ENCODE peak calls at places on chromosomes 13 and 19, in ten cellular contexts. One of them, this sample, is unnamed.
A peak's percentile ranks its signal among the peaks of the same experiment; 100 is the strongest.

GRCh38 chr13:23654111-23655110 is 84.2 kb downstream of the TNFRSF19 start:
- DNase-seq in adrenal gland: no peak
- DNase-seq in C1 segment of cervical spinal cord: no peak
- DNase-seq in T-helper 9 cell: no peak
- DNase-seq in posterior cingulate gyrus: no peak
- DNase-seq in astrocyte of the hippocampus: peak; percentile 71
- DNase-seq in activated CD8-positive, alpha-beta memory T cell treated with anti-CD3 and anti-CD28 coated beads for 1 hour: no peak
- DNase-seq in right cardiac atrium: peak; percentile 46
- DNase-seq in neuronal stem cell: no peak
- DNase-seq in mesothelial cell of epicardium: no peak
- DNase-seq in this sample: no peak

GRCh38 chr19:18428837-18429674 is 8.9 kb downstream of the ISYNA1 start:
- DNase-seq in adrenal gland: peak; percentile 84
- DNase-seq in C1 segment of cervical spinal cord: peak; percentile 23
- DNase-seq in T-helper 9 cell: peak; percentile 84
- DNase-seq in posterior cingulate gyrus: peak; percentile 82
- DNase-seq in astrocyte of the hippocampus: peak; percentile 95
- DNase-seq in activated CD8-positive, alpha-beta memory T cell treated with anti-CD3 and anti-CD28 coated beads for 1 hour: peak; percentile 78
- DNase-seq in right cardiac atrium: peak; percentile 89
- DNase-seq in neuronal stem cell: peak; percentile 94
- DNase-seq in mesothelial cell of epicardium: peak; percentile 81
- DNase-seq in this sample: peak; percentile 59

GRCh38 chr19:41893899-41894298 is 10.9 kb downstream of the ARHGEF1 start:
- DNase-seq in adrenal gland: no peak
- DNase-seq in C1 segment of cervical spinal cord: no peak
- DNase-seq in T-helper 9 cell: no peak
- DNase-seq in posterior cingulate gyrus: no peak
- DNase-seq in astrocyte of the hippocampus: no peak
- DNase-seq in activated CD8-positive, alpha-beta memory T cell treated with anti-CD3 and anti-CD28 coated beads for 1 hour: no peak
- DNase-seq in right cardiac atrium: no peak
- DNase-seq in neuronal stem cell: no peak
- DNase-seq in mesothelial cell of epicardium: no peak
- DNase-seq in this sample: no peak

GRCh38 chr13:41284512-41285288 is 21.3 kb upstream of the MTRF1 start:
- DNase-seq in adrenal gland: no peak
- DNase-seq in C1 segment of cervical spinal cord: no peak
- DNase-seq in T-helper 9 cell: no peak
- DNase-seq in posterior cingulate gyrus: no peak
- DNase-seq in astrocyte of the hippocampus: peak; percentile 30
- DNase-seq in activated CD8-positive, alpha-beta memory T cell treated with anti-CD3 and anti-CD28 coated beads for 1 hour: no peak
- DNase-seq in right cardiac atrium: no peak
- DNase-seq in neuronal stem cell: no peak
- DNase-seq in mesothelial cell of epicardium: no peak
- DNase-seq in this sample: no peak

GRCh38 chr13:111534646-111535461 is 214.4 kb downstream of the TEX29 start:
- DNase-seq in adrenal gland: no peak
- DNase-seq in C1 segment of cervical spinal cord: no peak
- DNase-seq in T-helper 9 cell: no peak
- DNase-seq in posterior cingulate gyrus: no peak
- DNase-seq in astrocyte of the hippocampus: no peak
- DNase-seq in activated CD8-positive, alpha-beta memory T cell treated with anti-CD3 and anti-CD28 coated beads for 1 hour: no peak
- DNase-seq in right cardiac atrium: no peak
- DNase-seq in neuronal stem cell: peak; percentile 54
- DNase-seq in mesothelial cell of epicardium: no peak
- DNase-seq in this sample: no peak

GRCh38 chr13:27792393-27793218 is at the start of gene GSX1:
- DNase-seq in adrenal gland: peak; percentile 77
- DNase-seq in C1 segment of cervical spinal cord: peak; percentile 22
- DNase-seq in T-helper 9 cell: peak; percentile 16
- DNase-seq in posterior cingulate gyrus: peak; percentile 36
- DNase-seq in astrocyte of the hippocampus: peak; percentile 89
- DNase-seq in activated CD8-positive, alpha-beta memory T cell treated with anti-CD3 and anti-CD28 coated beads for 1 hour: peak; percentile 23
- DNase-seq in right cardiac atrium: peak; percentile 62
- DNase-seq in neuronal stem cell: peak; percentile 85
- DNase-seq in mesothelial cell of epicardium: peak; percentile 84
- DNase-seq in this sample: no peak

GRCh38 chr19:44819246-44819832 is 10.4 kb downstream of the BCAM start:
- DNase-seq in adrenal gland: no peak
- DNase-seq in C1 segment of cervical spinal cord: no peak
- DNase-seq in T-helper 9 cell: no peak
- DNase-seq in posterior cingulate gyrus: no peak
- DNase-seq in astrocyte of the hippocampus: no peak
- DNase-seq in activated CD8-positive, alpha-beta memory T cell treated with anti-CD3 and anti-CD28 coated beads for 1 hour: no peak
- DNase-seq in right cardiac atrium: no peak
- DNase-seq in neuronal stem cell: no peak
- DNase-seq in mesothelial cell of epicardium: no peak
- DNase-seq in this sample: no peak

GRCh38 chr19:29665826-29666633 is 769 bp downstream of the PLEKHF1 start:
- DNase-seq in adrenal gland: peak; percentile 66
- DNase-seq in C1 segment of cervical spinal cord: peak; percentile 34
- DNase-seq in T-helper 9 cell: no peak
- DNase-seq in posterior cingulate gyrus: no peak
- DNase-seq in astrocyte of the hippocampus: peak; percentile 76
- DNase-seq in activated CD8-positive, alpha-beta memory T cell treated with anti-CD3 and anti-CD28 coated beads for 1 hour: no peak
- DNase-seq in right cardiac atrium: peak; percentile 78
- DNase-seq in neuronal stem cell: peak; percentile 37
- DNase-seq in mesothelial cell of epicardium: no peak
- DNase-seq in this sample: no peak

GRCh38 chr13:22961835-22962537 is 218.8 kb upstream of the SGCG start:
- DNase-seq in adrenal gland: no peak
- DNase-seq in C1 segment of cervical spinal cord: no peak
- DNase-seq in T-helper 9 cell: no peak
- DNase-seq in posterior cingulate gyrus: no peak
- DNase-seq in astrocyte of the hippocampus: no peak
- DNase-seq in activated CD8-positive, alpha-beta memory T cell treated with anti-CD3 and anti-CD28 coated beads for 1 hour: no peak
- DNase-seq in right cardiac atrium: no peak
- DNase-seq in neuronal stem cell: no peak
- DNase-seq in mesothelial cell of epicardium: no peak
- DNase-seq in this sample: no peak

GRCh38 chr13:92989301-92989700 is 237.3 kb upstream of the GPC6 start:
- DNase-seq in adrenal gland: no peak
- DNase-seq in C1 segment of cervical spinal cord: no peak
- DNase-seq in T-helper 9 cell: no peak
- DNase-seq in posterior cingulate gyrus: no peak
- DNase-seq in astrocyte of the hippocampus: no peak
- DNase-seq in activated CD8-positive, alpha-beta memory T cell treated with anti-CD3 and anti-CD28 coated beads for 1 hour: no peak
- DNase-seq in right cardiac atrium: no peak
- DNase-seq in neuronal stem cell: no peak
- DNase-seq in mesothelial cell of epicardium: no peak
- DNase-seq in this sample: no peak

GRCh38 chr13:113526466-113527220 is 36.1 kb upstream of the DCUN1D2 start:
- DNase-seq in adrenal gland: no peak
- DNase-seq in C1 segment of cervical spinal cord: no peak
- DNase-seq in T-helper 9 cell: no peak
- DNase-seq in posterior cingulate gyrus: no peak
- DNase-seq in astrocyte of the hippocampus: no peak
- DNase-seq in activated CD8-positive, alpha-beta memory T cell treated with anti-CD3 and anti-CD28 coated beads for 1 hour: no peak
- DNase-seq in right cardiac atrium: no peak
- DNase-seq in neuronal stem cell: no peak
- DNase-seq in mesothelial cell of epicardium: no peak
- DNase-seq in this sample: no peak

GRCh38 chr19:46745521-46746280 is at the start of gene FKRP:
- DNase-seq in adrenal gland: no peak
- DNase-seq in C1 segment of cervical spinal cord: peak; percentile 40
- DNase-seq in T-helper 9 cell: peak; percentile 24
- DNase-seq in posterior cingulate gyrus: no peak
- DNase-seq in astrocyte of the hippocampus: peak; percentile 51
- DNase-seq in activated CD8-positive, alpha-beta memory T cell treated with anti-CD3 and anti-CD28 coated beads for 1 hour: peak; percentile 27
- DNase-seq in right cardiac atrium: no peak
- DNase-seq in neuronal stem cell: no peak
- DNase-seq in mesothelial cell of epicardium: no peak
- DNase-seq in this sample: no peak

GRCh38 chr13:59422646-59423045 is 741.1 kb downstream of the DIAPH3 start:
- DNase-seq in adrenal gland: no peak
- DNase-seq in C1 segment of cervical spinal cord: no peak
- DNase-seq in T-helper 9 cell: no peak
- DNase-seq in posterior cingulate gyrus: no peak
- DNase-seq in astrocyte of the hippocampus: no peak
- DNase-seq in activated CD8-positive, alpha-beta memory T cell treated with anti-CD3 and anti-CD28 coated beads for 1 hour: no peak
- DNase-seq in right cardiac atrium: no peak
- DNase-seq in neuronal stem cell: no peak
- DNase-seq in mesothelial cell of epicardium: no peak
- DNase-seq in this sample: no peak

GRCh38 chr13:76882431-76882830 is 3.8 kb downstream of the KCTD12 start:
- DNase-seq in adrenal gland: peak; percentile 19
- DNase-seq in C1 segment of cervical spinal cord: no peak
- DNase-seq in T-helper 9 cell: no peak
- DNase-seq in posterior cingulate gyrus: no peak
- DNase-seq in astrocyte of the hippocampus: no peak
- DNase-seq in activated CD8-positive, alpha-beta memory T cell treated with anti-CD3 and anti-CD28 coated beads for 1 hour: no peak
- DNase-seq in right cardiac atrium: no peak
- DNase-seq in neuronal stem cell: no peak
- DNase-seq in mesothelial cell of epicardium: no peak
- DNase-seq in this sample: peak; percentile 53

GRCh38 chr19:1753730-1754442 is 580 bp downstream of the ONECUT3 start:
- DNase-seq in adrenal gland: no peak
- DNase-seq in C1 segment of cervical spinal cord: no peak
- DNase-seq in T-helper 9 cell: no peak
- DNase-seq in posterior cingulate gyrus: no peak
- DNase-seq in astrocyte of the hippocampus: no peak
- DNase-seq in activated CD8-positive, alpha-beta memory T cell treated with anti-CD3 and anti-CD28 coated beads for 1 hour: no peak
- DNase-seq in right cardiac atrium: no peak
- DNase-seq in neuronal stem cell: no peak
- DNase-seq in mesothelial cell of epicardium: no peak
- DNase-seq in this sample: no peak

GRCh38 chr13:51152713-51153112 is 41.6 kb upstream of the C13orf42 start:
- DNase-seq in adrenal gland: no peak
- DNase-seq in C1 segment of cervical spinal cord: no peak
- DNase-seq in T-helper 9 cell: no peak
- DNase-seq in posterior cingulate gyrus: no peak
- DNase-seq in astrocyte of the hippocampus: no peak
- DNase-seq in activated CD8-positive, alpha-beta memory T cell treated with anti-CD3 and anti-CD28 coated beads for 1 hour: no peak
- DNase-seq in right cardiac atrium: no peak
- DNase-seq in neuronal stem cell: no peak
- DNase-seq in mesothelial cell of epicardium: no peak
- DNase-seq in this sample: no peak

GRCh38 chr13:110062077-110062776 is 244.7 kb downstream of the COL4A1 start:
- DNase-seq in adrenal gland: no peak
- DNase-seq in C1 segment of cervical spinal cord: no peak
- DNase-seq in T-helper 9 cell: no peak
- DNase-seq in posterior cingulate gyrus: no peak
- DNase-seq in astrocyte of the hippocampus: peak; percentile 51
- DNase-seq in activated CD8-positive, alpha-beta memory T cell treated with anti-CD3 and anti-CD28 coated beads for 1 hour: no peak
- DNase-seq in right cardiac atrium: peak; percentile 33
- DNase-seq in neuronal stem cell: no peak
- DNase-seq in mesothelial cell of epicardium: no peak
- DNase-seq in this sample: no peak

GRCh38 chr19:43576479-43576878 is 878 bp downstream of the PINLYP start:
- DNase-seq in adrenal gland: no peak
- DNase-seq in C1 segment of cervical spinal cord: no peak
- DNase-seq in T-helper 9 cell: no peak
- DNase-seq in posterior cingulate gyrus: no peak
- DNase-seq in astrocyte of the hippocampus: no peak
- DNase-seq in activated CD8-positive, alpha-beta memory T cell treated with anti-CD3 and anti-CD28 coated beads for 1 hour: no peak
- DNase-seq in right cardiac atrium: no peak
- DNase-seq in neuronal stem cell: no peak
- DNase-seq in mesothelial cell of epicardium: no peak
- DNase-seq in this sample: no peak

GRCh38 chr19:47729799-47730520 is 15.4 kb upstream of the NOP53 start:
- DNase-seq in adrenal gland: peak; percentile 59
- DNase-seq in C1 segment of cervical spinal cord: no peak
- DNase-seq in T-helper 9 cell: no peak
- DNase-seq in posterior cingulate gyrus: peak; percentile 62
- DNase-seq in astrocyte of the hippocampus: peak; percentile 71
- DNase-seq in activated CD8-positive, alpha-beta memory T cell treated with anti-CD3 and anti-CD28 coated beads for 1 hour: no peak
- DNase-seq in right cardiac atrium: peak; percentile 86
- DNase-seq in neuronal stem cell: no peak
- DNase-seq in mesothelial cell of epicardium: peak; percentile 66
- DNase-seq in this sample: no peak

GRCh38 chr19:8204961-8205360 is 4.2 kb upstream of the CERS4 start:
- DNase-seq in adrenal gland: no peak
- DNase-seq in C1 segment of cervical spinal cord: no peak
- DNase-seq in T-helper 9 cell: no peak
- DNase-seq in posterior cingulate gyrus: no peak
- DNase-seq in astrocyte of the hippocampus: no peak
- DNase-seq in activated CD8-positive, alpha-beta memory T cell treated with anti-CD3 and anti-CD28 coated beads for 1 hour: no peak
- DNase-seq in right cardiac atrium: no peak
- DNase-seq in neuronal stem cell: no peak
- DNase-seq in mesothelial cell of epicardium: no peak
- DNase-seq in this sample: no peak

GRCh38 chr19:51681286-51681956 is 11.7 kb upstream of the SPACA6 start:
- DNase-seq in adrenal gland: no peak
- DNase-seq in C1 segment of cervical spinal cord: no peak
- DNase-seq in T-helper 9 cell: no peak
- DNase-seq in posterior cingulate gyrus: no peak
- DNase-seq in astrocyte of the hippocampus: no peak
- DNase-seq in activated CD8-positive, alpha-beta memory T cell treated with anti-CD3 and anti-CD28 coated beads for 1 hour: no peak
- DNase-seq in right cardiac atrium: no peak
- DNase-seq in neuronal stem cell: no peak
- DNase-seq in mesothelial cell of epicardium: no peak
- DNase-seq in this sample: no peak

GRCh38 chr19:32294871-32295438 is 50.5 kb upstream of the ZNF507 start:
- DNase-seq in adrenal gland: no peak
- DNase-seq in C1 segment of cervical spinal cord: no peak
- DNase-seq in T-helper 9 cell: no peak
- DNase-seq in posterior cingulate gyrus: no peak
- DNase-seq in astrocyte of the hippocampus: no peak
- DNase-seq in activated CD8-positive, alpha-beta memory T cell treated with anti-CD3 and anti-CD28 coated beads for 1 hour: no peak
- DNase-seq in right cardiac atrium: no peak
- DNase-seq in neuronal stem cell: no peak
- DNase-seq in mesothelial cell of epicardium: no peak
- DNase-seq in this sample: no peak

GRCh38 chr13:43767351-43767901 is 19.3 kb downstream of the ENOX1 start:
- DNase-seq in adrenal gland: peak; percentile 19
- DNase-seq in C1 segment of cervical spinal cord: no peak
- DNase-seq in T-helper 9 cell: no peak
- DNase-seq in posterior cingulate gyrus: no peak
- DNase-seq in astrocyte of the hippocampus: peak; percentile 37
- DNase-seq in activated CD8-positive, alpha-beta memory T cell treated with anti-CD3 and anti-CD28 coated beads for 1 hour: no peak
- DNase-seq in right cardiac atrium: peak; percentile 40
- DNase-seq in neuronal stem cell: no peak
- DNase-seq in mesothelial cell of epicardium: no peak
- DNase-seq in this sample: peak; percentile 94

GRCh38 chr13:35512271-35512920 is 35.9 kb upstream of the MAB21L1 start:
- DNase-seq in adrenal gland: peak; percentile 33
- DNase-seq in C1 segment of cervical spinal cord: no peak
- DNase-seq in T-helper 9 cell: no peak
- DNase-seq in posterior cingulate gyrus: no peak
- DNase-seq in astrocyte of the hippocampus: peak; percentile 95
- DNase-seq in activated CD8-positive, alpha-beta memory T cell treated with anti-CD3 and anti-CD28 coated beads for 1 hour: no peak
- DNase-seq in right cardiac atrium: no peak
- DNase-seq in neuronal stem cell: no peak
- DNase-seq in mesothelial cell of epicardium: no peak
- DNase-seq in this sample: no peak